ENCODE peak calls at places on chromosomes 11 and 22, in five cellular contexts. E is LHCN-M2, O is RCC 7860, M is nucleus accumbens, F is body of pancreas. B is an unnamed sample.

GRCh38 chr11:107655607-107656006 is 56.2 kb downstream of the SLN start:
- DNase-seq in E (no peak), O (no peak), M (no peak), F (no peak), B (no peak)

GRCh38 chr11:102223859-102224258 is 93.4 kb upstream of the BIRC3 start:
- DNase-seq in E (no peak), O (no peak), M (no peak), F (no peak), B (no peak)

GRCh38 chr11:69539416-69540117 is 58.1 kb downstream of the LINC01488 start:
- DNase-seq in E (no peak), O (no peak), M (peak; percentile 32), F (peak; percentile 42), B (peak; percentile 32)

GRCh38 chr11:46951864-46952263 is 15.3 kb downstream of the CSTPP1 start:
- DNase-seq in E (no peak), O (no peak), M (no peak), F (no peak), B (no peak)

GRCh38 chr22:29030016-29030617 is 31.5 kb downstream of the C22orf31 start:
- DNase-seq in E (peak; percentile 13), O (peak; percentile 25), M (no peak), F (peak; percentile 16), B (no peak)

GRCh38 chr11:79447039-79447438 is 6.2 kb upstream of the TENM4 start:
- DNase-seq in E (no peak), O (no peak), M (no peak), F (no peak), B (no peak)

GRCh38 chr11:66042227-66043007 is 6.5 kb downstream of the GAL3ST3 start:
- DNase-seq in E (no peak), O (no peak), M (no peak), F (no peak), B (peak; percentile 55)

GRCh38 chr22:42926034-42926433 is 69.0 kb upstream of the ARFGAP3 start:
- DNase-seq in E (no peak), O (no peak), M (no peak), F (no peak), B (no peak)

GRCh38 chr11:104130161-104130560 is 33.8 kb downstream of the PDGFD start:
- DNase-seq in E (no peak), O (no peak), M (no peak), F (no peak), B (no peak)

GRCh38 chr11:66126808-66127555 is 56.9 kb downstream of the PACS1 start:
- DNase-seq in E (peak; percentile 56), O (peak; percentile 60), M (peak; percentile 52), F (peak; percentile 59), B (peak; percentile 86)

GRCh38 chr11:79415411-79415810 is 25.4 kb downstream of the TENM4 start:
- DNase-seq in E (no peak), O (no peak), M (no peak), F (no peak), B (no peak)